ENCODE peak calls at places on chromosomes 11 and 22, in seven cellular contexts. One of them, this sample, is unnamed.

GRCh38 chr22:50531546-50532352 is 1.9 kb upstream of the TYMP start:
- DNase-seq in astrocyte of the spinal cord: peak; percentile 50
- DNase-seq in kidney epithelial cell: no peak
- DNase-seq in transverse colon: peak; percentile 84
- DNase-seq in AG04449: no peak
- DNase-seq in natural killer cell treated with Interleukin-12 subunit alpha and Interleukin-12 subunit beta and Interleukin-15 and Interleukin-18, amount 100 ng/mL, for 72 hours: peak; percentile 85
- DNase-seq in activated CD8-positive, alpha-beta memory T cell treated with anti-CD3 and anti-CD28 coated beads, Interleukin-2, amount 10 ng/mL, durations not matched to agents 7 days and 5 days: peak; percentile 88
- DNase-seq in this sample: peak; percentile 74

GRCh38 chr11:50164050-50164449 is 131.4 kb downstream of the OR4C45 start:
- DNase-seq in natural killer cell treated with Interleukin-12 subunit alpha and Interleukin-12 subunit beta and Interleukin-15 and Interleukin-18, amount 100 ng/mL, for 72 hours: no peak
- DNase-seq in astrocyte of the spinal cord: no peak
- DNase-seq in transverse colon: no peak
- DNase-seq in AG04449: no peak
- DNase-seq in kidney epithelial cell: no peak
- DNase-seq in activated CD8-positive, alpha-beta memory T cell treated with anti-CD3 and anti-CD28 coated beads, Interleukin-2, amount 10 ng/mL, durations not matched to agents 7 days and 5 days: no peak
- DNase-seq in this sample: no peak

GRCh38 chr11:59787816-59788215 is 22.8 kb downstream of the MRPL16 start:
- DNase-seq in kidney epithelial cell: no peak
- DNase-seq in AG04449: peak; percentile 59
- DNase-seq in activated CD8-positive, alpha-beta memory T cell treated with anti-CD3 and anti-CD28 coated beads, Interleukin-2, amount 10 ng/mL, durations not matched to agents 7 days and 5 days: no peak
- DNase-seq in astrocyte of the spinal cord: peak; percentile 48
- DNase-seq in natural killer cell treated with Interleukin-12 subunit alpha and Interleukin-12 subunit beta and Interleukin-15 and Interleukin-18, amount 100 ng/mL, for 72 hours: no peak
- DNase-seq in transverse colon: no peak
- DNase-seq in this sample: peak; percentile 76

GRCh38 chr11:103433976-103434375 is 324.8 kb downstream of the DYNC2H1 start:
- DNase-seq in transverse colon: no peak
- DNase-seq in AG04449: no peak
- DNase-seq in kidney epithelial cell: no peak
- DNase-seq in astrocyte of the spinal cord: no peak
- DNase-seq in natural killer cell treated with Interleukin-12 subunit alpha and Interleukin-12 subunit beta and Interleukin-15 and Interleukin-18, amount 100 ng/mL, for 72 hours: no peak
- DNase-seq in activated CD8-positive, alpha-beta memory T cell treated with anti-CD3 and anti-CD28 coated beads, Interleukin-2, amount 10 ng/mL, durations not matched to agents 7 days and 5 days: no peak
- DNase-seq in this sample: peak; percentile 6

GRCh38 chr11:29432719-29433325 is 584.0 kb downstream of the KCNA4 start:
- DNase-seq in transverse colon: no peak
- DNase-seq in AG04449: no peak
- DNase-seq in activated CD8-positive, alpha-beta memory T cell treated with anti-CD3 and anti-CD28 coated beads, Interleukin-2, amount 10 ng/mL, durations not matched to agents 7 days and 5 days: no peak
- DNase-seq in natural killer cell treated with Interleukin-12 subunit alpha and Interleukin-12 subunit beta and Interleukin-15 and Interleukin-18, amount 100 ng/mL, for 72 hours: no peak
- DNase-seq in astrocyte of the spinal cord: peak; percentile 26
- DNase-seq in kidney epithelial cell: no peak
- DNase-seq in this sample: peak; percentile 16

GRCh38 chr11:73034777-73035176 is 107.3 kb downstream of the FCHSD2 start:
- DNase-seq in AG04449: no peak
- DNase-seq in activated CD8-positive, alpha-beta memory T cell treated with anti-CD3 and anti-CD28 coated beads, Interleukin-2, amount 10 ng/mL, durations not matched to agents 7 days and 5 days: no peak
- DNase-seq in kidney epithelial cell: no peak
- DNase-seq in astrocyte of the spinal cord: no peak
- DNase-seq in natural killer cell treated with Interleukin-12 subunit alpha and Interleukin-12 subunit beta and Interleukin-15 and Interleukin-18, amount 100 ng/mL, for 72 hours: no peak
- DNase-seq in transverse colon: no peak
- DNase-seq in this sample: no peak

GRCh38 chr11:46315033-46315738 is 32.1 kb upstream of the DGKZ start:
- DNase-seq in natural killer cell treated with Interleukin-12 subunit alpha and Interleukin-12 subunit beta and Interleukin-15 and Interleukin-18, amount 100 ng/mL, for 72 hours: peak; percentile 76
- DNase-seq in astrocyte of the spinal cord: peak; percentile 82
- DNase-seq in AG04449: no peak
- DNase-seq in activated CD8-positive, alpha-beta memory T cell treated with anti-CD3 and anti-CD28 coated beads, Interleukin-2, amount 10 ng/mL, durations not matched to agents 7 days and 5 days: peak; percentile 82
- DNase-seq in transverse colon: peak; percentile 72
- DNase-seq in kidney epithelial cell: no peak
- DNase-seq in this sample: peak; percentile 79

GRCh38 chr11:17751558-17751957 is 17.0 kb downstream of the KCNC1 start:
- DNase-seq in activated CD8-positive, alpha-beta memory T cell treated with anti-CD3 and anti-CD28 coated beads, Interleukin-2, amount 10 ng/mL, durations not matched to agents 7 days and 5 days: no peak
- DNase-seq in natural killer cell treated with Interleukin-12 subunit alpha and Interleukin-12 subunit beta and Interleukin-15 and Interleukin-18, amount 100 ng/mL, for 72 hours: no peak
- DNase-seq in kidney epithelial cell: no peak
- DNase-seq in AG04449: no peak
- DNase-seq in astrocyte of the spinal cord: no peak
- DNase-seq in transverse colon: no peak
- DNase-seq in this sample: no peak

GRCh38 chr11:57547854-57548377 is 10.5 kb downstream of the SMTNL1 start:
- DNase-seq in astrocyte of the spinal cord: no peak
- DNase-seq in kidney epithelial cell: no peak
- DNase-seq in transverse colon: no peak
- DNase-seq in activated CD8-positive, alpha-beta memory T cell treated with anti-CD3 and anti-CD28 coated beads, Interleukin-2, amount 10 ng/mL, durations not matched to agents 7 days and 5 days: peak; percentile 48
- DNase-seq in AG04449: no peak
- DNase-seq in natural killer cell treated with Interleukin-12 subunit alpha and Interleukin-12 subunit beta and Interleukin-15 and Interleukin-18, amount 100 ng/mL, for 72 hours: no peak
- DNase-seq in this sample: no peak

GRCh38 chr22:25045176-25045575 is 92.7 kb downstream of the KIAA1671 start:
- DNase-seq in astrocyte of the spinal cord: no peak
- DNase-seq in natural killer cell treated with Interleukin-12 subunit alpha and Interleukin-12 subunit beta and Interleukin-15 and Interleukin-18, amount 100 ng/mL, for 72 hours: no peak
- DNase-seq in kidney epithelial cell: no peak
- DNase-seq in transverse colon: no peak
- DNase-seq in activated CD8-positive, alpha-beta memory T cell treated with anti-CD3 and anti-CD28 coated beads, Interleukin-2, amount 10 ng/mL, durations not matched to agents 7 days and 5 days: no peak
- DNase-seq in AG04449: no peak
- DNase-seq in this sample: no peak

GRCh38 chr11:112425121-112425520 is 164.5 kb upstream of the PLET1 start:
- DNase-seq in kidney epithelial cell: no peak
- DNase-seq in natural killer cell treated with Interleukin-12 subunit alpha and Interleukin-12 subunit beta and Interleukin-15 and Interleukin-18, amount 100 ng/mL, for 72 hours: no peak
- DNase-seq in astrocyte of the spinal cord: no peak
- DNase-seq in AG04449: no peak
- DNase-seq in activated CD8-positive, alpha-beta memory T cell treated with anti-CD3 and anti-CD28 coated beads, Interleukin-2, amount 10 ng/mL, durations not matched to agents 7 days and 5 days: no peak
- DNase-seq in transverse colon: no peak
- DNase-seq in this sample: peak; percentile 26

GRCh38 chr11:65415499-65416340 is 6.9 kb upstream of the NEAT1 start:
- DNase-seq in kidney epithelial cell: no peak
- DNase-seq in astrocyte of the spinal cord: no peak
- DNase-seq in AG04449: no peak
- DNase-seq in transverse colon: peak; percentile 8
- DNase-seq in activated CD8-positive, alpha-beta memory T cell treated with anti-CD3 and anti-CD28 coated beads, Interleukin-2, amount 10 ng/mL, durations not matched to agents 7 days and 5 days: no peak
- DNase-seq in natural killer cell treated with Interleukin-12 subunit alpha and Interleukin-12 subunit beta and Interleukin-15 and Interleukin-18, amount 100 ng/mL, for 72 hours: no peak
- DNase-seq in this sample: no peak

GRCh38 chr11:110795124-110795624 is 82.9 kb upstream of the ARHGAP20 start:
- DNase-seq in AG04449: no peak
- DNase-seq in astrocyte of the spinal cord: no peak
- DNase-seq in natural killer cell treated with Interleukin-12 subunit alpha and Interleukin-12 subunit beta and Interleukin-15 and Interleukin-18, amount 100 ng/mL, for 72 hours: no peak
- DNase-seq in transverse colon: no peak
- DNase-seq in kidney epithelial cell: no peak
- DNase-seq in activated CD8-positive, alpha-beta memory T cell treated with anti-CD3 and anti-CD28 coated beads, Interleukin-2, amount 10 ng/mL, durations not matched to agents 7 days and 5 days: no peak
- DNase-seq in this sample: no peak

GRCh38 chr11:38448284-38448683 is 1850.2 kb upstream of the RAG2 start:
- DNase-seq in kidney epithelial cell: no peak
- DNase-seq in astrocyte of the spinal cord: peak; percentile 49
- DNase-seq in transverse colon: no peak
- DNase-seq in natural killer cell treated with Interleukin-12 subunit alpha and Interleukin-12 subunit beta and Interleukin-15 and Interleukin-18, amount 100 ng/mL, for 72 hours: no peak
- DNase-seq in activated CD8-positive, alpha-beta memory T cell treated with anti-CD3 and anti-CD28 coated beads, Interleukin-2, amount 10 ng/mL, durations not matched to agents 7 days and 5 days: no peak
- DNase-seq in AG04449: no peak
- DNase-seq in this sample: peak; percentile 1

GRCh38 chr11:69086152-69086551 is 37.4 kb downstream of the TPCN2 start:
- DNase-seq in AG04449: no peak
- DNase-seq in transverse colon: peak; percentile 29
- DNase-seq in astrocyte of the spinal cord: no peak
- DNase-seq in kidney epithelial cell: no peak
- DNase-seq in natural killer cell treated with Interleukin-12 subunit alpha and Interleukin-12 subunit beta and Interleukin-15 and Interleukin-18, amount 100 ng/mL, for 72 hours: no peak
- DNase-seq in activated CD8-positive, alpha-beta memory T cell treated with anti-CD3 and anti-CD28 coated beads, Interleukin-2, amount 10 ng/mL, durations not matched to agents 7 days and 5 days: no peak
- DNase-seq in this sample: no peak

GRCh38 chr22:37549704-37550059 is 10.6 kb upstream of the CDC42EP1 start:
- DNase-seq in transverse colon: no peak
- DNase-seq in natural killer cell treated with Interleukin-12 subunit alpha and Interleukin-12 subunit beta and Interleukin-15 and Interleukin-18, amount 100 ng/mL, for 72 hours: no peak
- DNase-seq in activated CD8-positive, alpha-beta memory T cell treated with anti-CD3 and anti-CD28 coated beads, Interleukin-2, amount 10 ng/mL, durations not matched to agents 7 days and 5 days: no peak
- DNase-seq in astrocyte of the spinal cord: peak; percentile 69
- DNase-seq in kidney epithelial cell: no peak
- DNase-seq in AG04449: no peak
- DNase-seq in this sample: no peak

GRCh38 chr11:121340010-121340580 is 47.5 kb downstream of the SC5D start:
- DNase-seq in AG04449: no peak
- DNase-seq in transverse colon: no peak
- DNase-seq in astrocyte of the spinal cord: no peak
- DNase-seq in kidney epithelial cell: no peak
- DNase-seq in natural killer cell treated with Interleukin-12 subunit alpha and Interleukin-12 subunit beta and Interleukin-15 and Interleukin-18, amount 100 ng/mL, for 72 hours: no peak
- DNase-seq in activated CD8-positive, alpha-beta memory T cell treated with anti-CD3 and anti-CD28 coated beads, Interleukin-2, amount 10 ng/mL, durations not matched to agents 7 days and 5 days: no peak
- DNase-seq in this sample: no peak

GRCh38 chr11:71420455-71421241 is 27.5 kb downstream of the DHCR7 start:
- DNase-seq in transverse colon: peak; percentile 56
- DNase-seq in kidney epithelial cell: peak; percentile 5
- DNase-seq in activated CD8-positive, alpha-beta memory T cell treated with anti-CD3 and anti-CD28 coated beads, Interleukin-2, amount 10 ng/mL, durations not matched to agents 7 days and 5 days: no peak
- DNase-seq in astrocyte of the spinal cord: peak; percentile 41
- DNase-seq in natural killer cell treated with Interleukin-12 subunit alpha and Interleukin-12 subunit beta and Interleukin-15 and Interleukin-18, amount 100 ng/mL, for 72 hours: no peak
- DNase-seq in AG04449: no peak
- DNase-seq in this sample: peak; percentile 64

GRCh38 chr11:839875-840617 is 2.3 kb downstream of the POLR2L start:
- DNase-seq in natural killer cell treated with Interleukin-12 subunit alpha and Interleukin-12 subunit beta and Interleukin-15 and Interleukin-18, amount 100 ng/mL, for 72 hours: no peak
- DNase-seq in transverse colon: no peak
- DNase-seq in kidney epithelial cell: no peak
- DNase-seq in AG04449: no peak
- DNase-seq in astrocyte of the spinal cord: no peak
- DNase-seq in activated CD8-positive, alpha-beta memory T cell treated with anti-CD3 and anti-CD28 coated beads, Interleukin-2, amount 10 ng/mL, durations not matched to agents 7 days and 5 days: no peak
- DNase-seq in this sample: no peak

GRCh38 chr11:128860571-128861361 is 6.3 kb downstream of the KCNJ1 start:
- DNase-seq in activated CD8-positive, alpha-beta memory T cell treated with anti-CD3 and anti-CD28 coated beads, Interleukin-2, amount 10 ng/mL, durations not matched to agents 7 days and 5 days: no peak
- DNase-seq in astrocyte of the spinal cord: peak; percentile 11
- DNase-seq in natural killer cell treated with Interleukin-12 subunit alpha and Interleukin-12 subunit beta and Interleukin-15 and Interleukin-18, amount 100 ng/mL, for 72 hours: no peak
- DNase-seq in transverse colon: no peak
- DNase-seq in AG04449: peak; percentile 46
- DNase-seq in kidney epithelial cell: no peak
- DNase-seq in this sample: peak; percentile 20

GRCh38 chr22:30640839-30641430 is 5.4 kb downstream of the SLC35E4 start:
- DNase-seq in astrocyte of the spinal cord: no peak
- DNase-seq in activated CD8-positive, alpha-beta memory T cell treated with anti-CD3 and anti-CD28 coated beads, Interleukin-2, amount 10 ng/mL, durations not matched to agents 7 days and 5 days: no peak
- DNase-seq in kidney epithelial cell: no peak
- DNase-seq in AG04449: no peak
- DNase-seq in transverse colon: no peak
- DNase-seq in natural killer cell treated with Interleukin-12 subunit alpha and Interleukin-12 subunit beta and Interleukin-15 and Interleukin-18, amount 100 ng/mL, for 72 hours: no peak
- DNase-seq in this sample: no peak

GRCh38 chr11:60831501-60832079 is 10.3 kb upstream of the CCDC86 start:
- DNase-seq in activated CD8-positive, alpha-beta memory T cell treated with anti-CD3 and anti-CD28 coated beads, Interleukin-2, amount 10 ng/mL, durations not matched to agents 7 days and 5 days: no peak
- DNase-seq in natural killer cell treated with Interleukin-12 subunit alpha and Interleukin-12 subunit beta and Interleukin-15 and Interleukin-18, amount 100 ng/mL, for 72 hours: no peak
- DNase-seq in transverse colon: no peak
- DNase-seq in kidney epithelial cell: peak; percentile 54
- DNase-seq in AG04449: no peak
- DNase-seq in astrocyte of the spinal cord: peak; percentile 83
- DNase-seq in this sample: peak; percentile 51

GRCh38 chr22:35219012-35219411 is 38.3 kb upstream of the HMGXB4 start:
- DNase-seq in AG04449: peak; percentile 52
- DNase-seq in astrocyte of the spinal cord: peak; percentile 35
- DNase-seq in natural killer cell treated with Interleukin-12 subunit alpha and Interleukin-12 subunit beta and Interleukin-15 and Interleukin-18, amount 100 ng/mL, for 72 hours: no peak
- DNase-seq in activated CD8-positive, alpha-beta memory T cell treated with anti-CD3 and anti-CD28 coated beads, Interleukin-2, amount 10 ng/mL, durations not matched to agents 7 days and 5 days: no peak
- DNase-seq in kidney epithelial cell: no peak
- DNase-seq in transverse colon: no peak
- DNase-seq in this sample: peak; percentile 70

GRCh38 chr11:75167617-75168016 is 16.7 kb downstream of the SLCO2B1 start:
- DNase-seq in astrocyte of the spinal cord: no peak
- DNase-seq in AG04449: no peak
- DNase-seq in transverse colon: peak; percentile 47
- DNase-seq in natural killer cell treated with Interleukin-12 subunit alpha and Interleukin-12 subunit beta and Interleukin-15 and Interleukin-18, amount 100 ng/mL, for 72 hours: no peak
- DNase-seq in kidney epithelial cell: no peak
- DNase-seq in activated CD8-positive, alpha-beta memory T cell treated with anti-CD3 and anti-CD28 coated beads, Interleukin-2, amount 10 ng/mL, durations not matched to agents 7 days and 5 days: no peak
- DNase-seq in this sample: no peak

GRCh38 chr22:17370036-17370765 is 941 bp downstream of the CECR2 start:
- DNase-seq in AG04449: no peak
- DNase-seq in natural killer cell treated with Interleukin-12 subunit alpha and Interleukin-12 subunit beta and Interleukin-15 and Interleukin-18, amount 100 ng/mL, for 72 hours: no peak
- DNase-seq in kidney epithelial cell: no peak
- DNase-seq in transverse colon: no peak
- DNase-seq in activated CD8-positive, alpha-beta memory T cell treated with anti-CD3 and anti-CD28 coated beads, Interleukin-2, amount 10 ng/mL, durations not matched to agents 7 days and 5 days: no peak
- DNase-seq in astrocyte of the spinal cord: no peak
- DNase-seq in this sample: peak; percentile 29

GRCh38 chr11:45041556-45041955 is 90.9 kb upstream of the TP53I11 start:
- DNase-seq in AG04449: no peak
- DNase-seq in natural killer cell treated with Interleukin-12 subunit alpha and Interleukin-12 subunit beta and Interleukin-15 and Interleukin-18, amount 100 ng/mL, for 72 hours: no peak
- DNase-seq in transverse colon: no peak
- DNase-seq in activated CD8-positive, alpha-beta memory T cell treated with anti-CD3 and anti-CD28 coated beads, Interleukin-2, amount 10 ng/mL, durations not matched to agents 7 days and 5 days: no peak
- DNase-seq in astrocyte of the spinal cord: no peak
- DNase-seq in kidney epithelial cell: no peak
- DNase-seq in this sample: no peak

GRCh38 chr22:39574779-39575551 is 4.4 kb downstream of the CACNA1I start:
- DNase-seq in astrocyte of the spinal cord: peak; percentile 93
- DNase-seq in activated CD8-positive, alpha-beta memory T cell treated with anti-CD3 and anti-CD28 coated beads, Interleukin-2, amount 10 ng/mL, durations not matched to agents 7 days and 5 days: no peak
- DNase-seq in AG04449: peak; percentile 23
- DNase-seq in transverse colon: no peak
- DNase-seq in natural killer cell treated with Interleukin-12 subunit alpha and Interleukin-12 subunit beta and Interleukin-15 and Interleukin-18, amount 100 ng/mL, for 72 hours: no peak
- DNase-seq in kidney epithelial cell: peak; percentile 90
- DNase-seq in this sample: peak; percentile 98

GRCh38 chr11:62237499-62237898 is 4.5 kb upstream of the SCGB1D2 start:
- DNase-seq in astrocyte of the spinal cord: no peak
- DNase-seq in activated CD8-positive, alpha-beta memory T cell treated with anti-CD3 and anti-CD28 coated beads, Interleukin-2, amount 10 ng/mL, durations not matched to agents 7 days and 5 days: no peak
- DNase-seq in kidney epithelial cell: no peak
- DNase-seq in natural killer cell treated with Interleukin-12 subunit alpha and Interleukin-12 subunit beta and Interleukin-15 and Interleukin-18, amount 100 ng/mL, for 72 hours: no peak
- DNase-seq in transverse colon: no peak
- DNase-seq in AG04449: no peak
- DNase-seq in this sample: no peak

GRCh38 chr11:1654388-1655167 is 25.0 kb downstream of the KRTAP5-5 start:
- DNase-seq in natural killer cell treated with Interleukin-12 subunit alpha and Interleukin-12 subunit beta and Interleukin-15 and Interleukin-18, amount 100 ng/mL, for 72 hours: no peak
- DNase-seq in transverse colon: no peak
- DNase-seq in kidney epithelial cell: no peak
- DNase-seq in AG04449: no peak
- DNase-seq in activated CD8-positive, alpha-beta memory T cell treated with anti-CD3 and anti-CD28 coated beads, Interleukin-2, amount 10 ng/mL, durations not matched to agents 7 days and 5 days: no peak
- DNase-seq in astrocyte of the spinal cord: no peak
- DNase-seq in this sample: no peak

GRCh38 chr22:17492247-17492646 is 71.1 kb upstream of the SLC25A18 start:
- DNase-seq in natural killer cell treated with Interleukin-12 subunit alpha and Interleukin-12 subunit beta and Interleukin-15 and Interleukin-18, amount 100 ng/mL, for 72 hours: no peak
- DNase-seq in astrocyte of the spinal cord: no peak
- DNase-seq in transverse colon: no peak
- DNase-seq in activated CD8-positive, alpha-beta memory T cell treated with anti-CD3 and anti-CD28 coated beads, Interleukin-2, amount 10 ng/mL, durations not matched to agents 7 days and 5 days: no peak
- DNase-seq in AG04449: no peak
- DNase-seq in kidney epithelial cell: no peak
- DNase-seq in this sample: no peak

GRCh38 chr11:79480864-79481263 is 40.0 kb upstream of the TENM4 start:
- DNase-seq in AG04449: no peak
- DNase-seq in transverse colon: no peak
- DNase-seq in astrocyte of the spinal cord: no peak
- DNase-seq in natural killer cell treated with Interleukin-12 subunit alpha and Interleukin-12 subunit beta and Interleukin-15 and Interleukin-18, amount 100 ng/mL, for 72 hours: no peak
- DNase-seq in kidney epithelial cell: no peak
- DNase-seq in activated CD8-positive, alpha-beta memory T cell treated with anti-CD3 and anti-CD28 coated beads, Interleukin-2, amount 10 ng/mL, durations not matched to agents 7 days and 5 days: no peak
- DNase-seq in this sample: no peak

GRCh38 chr11:5694642-5695041 is 5.1 kb downstream of the TRIM22 start:
- DNase-seq in transverse colon: no peak
- DNase-seq in astrocyte of the spinal cord: no peak
- DNase-seq in activated CD8-positive, alpha-beta memory T cell treated with anti-CD3 and anti-CD28 coated beads, Interleukin-2, amount 10 ng/mL, durations not matched to agents 7 days and 5 days: no peak
- DNase-seq in natural killer cell treated with Interleukin-12 subunit alpha and Interleukin-12 subunit beta and Interleukin-15 and Interleukin-18, amount 100 ng/mL, for 72 hours: no peak
- DNase-seq in kidney epithelial cell: no peak
- DNase-seq in AG04449: no peak
- DNase-seq in this sample: no peak

GRCh38 chr22:42630901-42631602 is 9.3 kb downstream of the ATP5MGL start:
- DNase-seq in natural killer cell treated with Interleukin-12 subunit alpha and Interleukin-12 subunit beta and Interleukin-15 and Interleukin-18, amount 100 ng/mL, for 72 hours: no peak
- DNase-seq in transverse colon: no peak
- DNase-seq in AG04449: no peak
- DNase-seq in activated CD8-positive, alpha-beta memory T cell treated with anti-CD3 and anti-CD28 coated beads, Interleukin-2, amount 10 ng/mL, durations not matched to agents 7 days and 5 days: no peak
- DNase-seq in astrocyte of the spinal cord: peak; percentile 27
- DNase-seq in kidney epithelial cell: no peak
- DNase-seq in this sample: peak; percentile 61